ENCODE peak calls at places on chromosomes 4 and X, in nine cellular contexts. W, V, A, E, Y, C, X, K and N are unnamed samples.

GRCh38 chr4:87058272-87059073 is 123.7 kb downstream of the AFF1 start:
- DNase-seq in K (no peak), A (no peak), V (no peak), C (no peak), Y (peak; percentile 73), X (no peak), W (no peak), E (no peak), N (no peak)

GRCh38 chr4:54359919-54360650 is 131.0 kb downstream of the PDGFRA start:
- DNase-seq in X (no peak), E (no peak), Y (no peak), A (no peak), V (no peak), K (no peak), C (no peak), W (no peak), N (no peak)

GRCh38 chr4:138035781-138036258 is 206.3 kb downstream of the SLC7A11 start:
- DNase-seq in C (no peak), E (peak; percentile 38), Y (peak; percentile 70), A (peak; percentile 54), K (peak; percentile 50), X (no peak), W (peak; percentile 80), V (peak; percentile 85), N (peak; percentile 40)

GRCh38 chrX:13110427-13111324 is 66.3 kb upstream of the FAM9C start:
- DNase-seq in Y (peak; percentile 86), W (peak; percentile 89), K (peak; percentile 47), X (no peak), C (peak; percentile 74), V (peak; percentile 95), E (peak; percentile 62), A (peak; percentile 95), N (peak; percentile 59)

GRCh38 chr4:134027931-134028330 is 173.7 kb downstream of the PABPC4L start:
- DNase-seq in Y (peak; percentile 75), W (peak; percentile 71), X (no peak), A (peak; percentile 89), E (no peak), V (peak; percentile 65), C (no peak), K (peak; percentile 61), N (peak; percentile 88)

GRCh38 chrX:3680459-3680858 is 33.0 kb downstream of the PRKX start:
- DNase-seq in A (no peak), E (no peak), K (no peak), C (no peak), Y (no peak), X (no peak), W (no peak), V (no peak), N (no peak)

GRCh38 chrX:131747173-131747572 is 203.3 kb downstream of the OR13H1 start:
- DNase-seq in K (no peak), W (no peak), V (no peak), C (peak; percentile 76), X (peak; percentile 74), E (peak; percentile 62), Y (no peak), A (peak; percentile 70), N (peak; percentile 84)

GRCh38 chr4:4762909-4763814 is 96.3 kb upstream of the MSX1 start:
- DNase-seq in E (peak; percentile 8), V (no peak), C (peak; percentile 25), K (peak; percentile 98), W (no peak), Y (peak; percentile 85), A (peak; percentile 52), X (no peak), N (peak; percentile 36)

GRCh38 chrX:40735318-40736169 is at the start of gene MED14:
- DNase-seq in V (peak; percentile 85), W (peak; percentile 89), A (peak; percentile 77), C (peak; percentile 88), K (peak; percentile 37), X (peak; percentile 91), E (peak; percentile 57), Y (peak; percentile 71), N (peak; percentile 55)

GRCh38 chr4:544386-545105 is 31.5 kb downstream of the TMEM271 start:
- DNase-seq in W (no peak), C (no peak), A (no peak), V (no peak), E (no peak), Y (no peak), X (no peak), K (no peak), N (no peak)

GRCh38 chrX:130637591-130637990 is 235.8 kb downstream of the RBMX2 start:
- DNase-seq in Y (peak; percentile 1), W (no peak), V (peak; percentile 54), X (no peak), A (peak; percentile 5), E (no peak), K (no peak), C (no peak), N (peak; percentile 20)

GRCh38 chr4:82885410-82885809 is 5.5 kb downstream of the SEC31A start:
- DNase-seq in K (no peak), V (no peak), W (no peak), E (no peak), A (no peak), X (no peak), Y (peak; percentile 33), C (no peak), N (no peak)

GRCh38 chr4:82890913-82891727 is at the start of gene SEC31A:
- DNase-seq in X (peak; percentile 98), C (peak; percentile 95), W (peak; percentile 98), A (peak; percentile 89), V (peak; percentile 94), K (peak; percentile 67), Y (peak; percentile 84), E (peak; percentile 59), N (peak; percentile 81)

GRCh38 chr4:82890602-82890912 is 396 bp downstream of the SEC31A start:
- DNase-seq in V (no peak), K (no peak), W (no peak), E (peak; percentile 5), A (no peak), Y (peak; percentile 30), X (no peak), C (no peak), N (no peak)

GRCh38 chr4:82889287-82889686 is 1.7 kb downstream of the SEC31A start:
- DNase-seq in V (no peak), W (no peak), Y (no peak), A (no peak), X (no peak), K (no peak), C (no peak), E (no peak), N (no peak)

DNA sequence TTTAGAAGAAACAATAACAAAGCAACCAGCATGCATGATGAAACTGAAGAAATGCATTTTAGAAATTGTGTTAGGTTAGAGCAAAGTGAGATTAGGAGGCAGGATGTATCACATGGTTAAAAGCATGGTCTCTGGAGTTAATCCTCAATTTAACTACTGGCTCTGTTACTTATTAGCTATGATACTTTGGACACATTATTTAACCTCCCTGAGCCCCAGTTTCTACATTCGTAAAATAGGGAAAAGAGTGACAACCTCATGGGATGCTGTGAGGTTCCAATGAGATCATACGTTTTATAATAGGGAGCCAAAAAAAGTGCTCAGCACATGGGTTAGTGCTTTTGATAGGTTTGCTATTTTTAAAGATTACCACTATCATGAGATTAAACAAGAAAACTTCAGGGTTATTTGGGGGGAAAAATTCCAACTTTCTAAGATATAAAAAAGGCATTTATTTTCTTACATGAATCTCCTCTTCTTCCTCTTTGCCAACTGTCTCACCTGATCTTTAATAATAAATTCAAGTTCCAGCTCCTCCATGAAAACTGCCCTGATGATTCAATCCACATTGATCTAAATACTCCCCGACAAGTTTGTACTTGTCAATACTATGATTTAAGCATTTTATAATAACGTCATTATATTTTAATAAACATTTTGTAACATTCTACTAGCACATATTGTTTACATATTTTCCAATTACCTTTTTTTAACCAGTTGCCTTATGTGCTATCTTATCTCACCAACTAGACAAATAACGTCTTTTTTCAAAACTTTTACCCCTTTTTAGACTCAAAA is 4.6 kb downstream of the SEC31A start:
- DNase-seq in E (no peak), V (no peak), W (no peak), X (no peak), K (no peak), Y (peak; percentile 91), A (no peak), C (no peak), N (no peak)
- H3K4me3 ChIP-seq in E (no peak overlapping the region), V (no peak overlapping the region), W (no peak overlapping the region), X (no peak overlapping the region), K (peak overlapping the region; percentile 39), Y (no peak overlapping the region), A (no peak overlapping the region), C (no peak overlapping the region), N (no peak overlapping the region)

GRCh38 chrX:69142688-69143239 is 22.5 kb downstream of the PJA1 start:
- DNase-seq in K (no peak), W (no peak), X (peak; percentile 26), Y (no peak), V (no peak), A (no peak), E (no peak), C (no peak), N (no peak)
- TF ChIP-seq CTCF in K (no peak), W (no peak), X (no peak), Y (no peak), V (no peak), A (no peak), E (no peak), C (no peak), N (no peak)

GRCh38 chrX:30898886-30899285 is 9.8 kb upstream of the TAB3 start:
- DNase-seq in K (no peak), Y (no peak), X (no peak), W (no peak), A (no peak), E (no peak), V (no peak), C (no peak), N (no peak)
- H3K4me3 ChIP-seq in K (no peak overlapping the region), Y (no peak overlapping the region), X (no peak overlapping the region), W (no peak overlapping the region), A (no peak overlapping the region), E (no peak overlapping the region), V (no peak overlapping the region), C (no peak overlapping the region), N (no peak overlapping the region)

GRCh38 chrX:103254171-103254824 is 657 bp downstream of the TCEAL8 start:
- DNase-seq in A (peak; percentile 16), K (peak; percentile 2), E (no peak), X (peak; percentile 71), V (peak; percentile 21), C (peak; percentile 40), Y (peak; percentile 28), W (peak; percentile 49), N (no peak)

GRCh38 chrX:103249805-103250204 is 5.2 kb downstream of the TCEAL8 start:
- DNase-seq in Y (no peak), K (no peak), W (no peak), X (no peak), C (no peak), A (no peak), E (no peak), V (no peak), N (no peak)

GRCh38 chrX:103250977-103251376 is 4.0 kb downstream of the TCEAL8 start:
- DNase-seq in E (no peak), X (no peak), W (no peak), C (no peak), Y (peak; percentile 53), V (no peak), A (no peak), K (no peak), N (no peak)

GRCh38 chrX:103253608-103254007 is 1.3 kb downstream of the TCEAL8 start:
- DNase-seq in Y (no peak), C (no peak), K (no peak), V (peak; percentile 19), A (no peak), X (no peak), W (peak; percentile 2), E (no peak), N (no peak)

DNA sequence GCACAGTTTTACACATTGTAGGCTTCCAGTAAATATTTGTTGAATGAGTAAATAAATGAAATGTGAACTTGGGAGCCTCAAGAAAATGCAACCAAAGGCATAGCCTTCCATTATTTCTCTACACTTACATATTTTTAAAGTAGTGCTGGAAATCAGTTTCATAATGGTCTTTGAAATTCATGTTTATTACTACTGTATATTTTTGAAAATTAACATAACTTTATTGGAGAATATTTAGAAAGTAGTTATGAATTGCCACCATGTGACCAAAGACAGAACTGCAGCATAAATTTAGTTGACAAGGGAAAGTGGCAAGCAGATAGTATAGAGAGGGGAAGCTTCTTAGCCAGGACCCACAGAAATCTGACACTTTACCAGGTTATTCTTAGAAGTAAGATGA is 6.4 kb downstream of the TCEAL8 start:
- DNase-seq in K (no peak), V (peak; percentile 41), E (peak; percentile 11), A (no peak), W (peak; percentile 33), Y (peak; percentile 35), X (no peak), C (no peak), N (peak; percentile 5)
- TF ChIP-seq CTCF in K (peak; percentile 20), V (peak; percentile 43), E (no peak), A (peak; percentile 40), W (no peak), Y (peak; percentile 22), X (peak; percentile 31), C (peak; percentile 20), N (peak; percentile 42)